ENCODE peak calls at places on chromosomes 3 and 15, in eight cellular contexts. F is HFFc6, L is fibroblast of mammary gland, R is heart left ventricle, N is PC-3, T is fibroblast of lung, E is PC-9, B is AG10803. M is an unnamed sample.

GRCh38 chr3:359672-360071 is 163.1 kb downstream of the CHL1 start:
- DNase-seq in L (no peak), F (no peak), T (no peak), E (no peak), N (no peak), R (no peak), B (no peak), M (no peak)

GRCh38 chr15:97783240-97783639 is 177.3 kb upstream of the ARRDC4 start:
- DNase-seq in E (no peak), T (no peak), L (no peak), F (no peak), R (no peak), N (no peak), B (no peak), M (no peak)

GRCh38 chr3:4750306-4751056 is 228.8 kb upstream of the BHLHE40 start:
- DNase-seq in N (no peak), B (peak; percentile 17), L (peak; percentile 48), T (no peak), E (no peak), R (peak; percentile 42), F (peak; percentile 75), M (no peak)

GRCh38 chr15:67838789-67839332 is 984 bp downstream of the RNU6-1 start:
- DNase-seq in R (peak; percentile 42), N (peak; percentile 61), L (no peak), B (peak; percentile 35), F (no peak), E (peak; percentile 61), T (peak; percentile 38), M (no peak)

GRCh38 chr3:70829101-70829500 is 516.7 kb upstream of the MDFIC2 start:
- DNase-seq in L (peak; percentile 82), R (peak; percentile 27), E (no peak), N (no peak), F (peak; percentile 36), T (peak; percentile 69), B (peak; percentile 74), M (peak; percentile 26)

GRCh38 chr3:132721479-132722164 is 587 bp downstream of the NPHP3 start:
- DNase-seq in F (peak; percentile 52), R (peak; percentile 60), T (peak; percentile 61), N (peak; percentile 40), E (no peak), L (peak; percentile 62), B (peak; percentile 63), M (peak; percentile 35)

GRCh38 chr3:34213481-34213880 is 415.1 kb downstream of the PDCD6IP start:
- DNase-seq in T (no peak), B (no peak), F (no peak), E (no peak), N (no peak), L (no peak), R (no peak), M (no peak)

GRCh38 chr15:92383528-92384326 is 10.0 kb upstream of the ST8SIA2 start:
- DNase-seq in F (no peak), R (no peak), E (no peak), B (peak; percentile 11), N (peak; percentile 35), L (peak; percentile 11), T (no peak), M (no peak)

GRCh38 chr3:17841190-17841828 is 98.9 kb upstream of the TBC1D5 start:
- DNase-seq in B (peak; percentile 38), N (peak; percentile 83), E (no peak), F (peak; percentile 50), L (peak; percentile 59), T (peak; percentile 52), R (peak; percentile 62), M (peak; percentile 78)

GRCh38 chr3:151580592-151580991 is 119.7 kb upstream of the IGSF10 start:
- DNase-seq in N (no peak), L (peak; percentile 89), T (peak; percentile 89), F (peak; percentile 72), B (peak; percentile 98), R (no peak), E (no peak), M (no peak)

GRCh38 chr15:29668120-29668602 is 154.1 kb downstream of the TJP1 start:
- DNase-seq in N (peak; percentile 95), T (peak; percentile 90), E (peak; percentile 36), F (peak; percentile 75), R (peak; percentile 71), L (peak; percentile 89), B (peak; percentile 83), M (no peak)

GRCh38 chr3:113238503-113238902 is 27.1 kb downstream of the BOC start:
- DNase-seq in B (no peak), T (no peak), L (no peak), F (no peak), E (no peak), R (no peak), N (no peak), M (no peak)

GRCh38 chr3:10495003-10495402 is 10.4 kb downstream of the ATP2B2 start:
- DNase-seq in R (peak; percentile 51), T (peak; percentile 21), F (peak; percentile 28), L (peak; percentile 44), N (peak; percentile 63), E (no peak), B (no peak), M (no peak)

GRCh38 chr15:52171807-52172206 is 19.4 kb downstream of the GNB5 start:
- DNase-seq in B (no peak), R (no peak), N (no peak), F (no peak), E (no peak), L (no peak), T (no peak), M (no peak)

GRCh38 chr15:58597943-58598828 is 151.3 kb downstream of the ADAM10 start:
- DNase-seq in L (no peak), E (no peak), N (no peak), F (no peak), B (no peak), R (no peak), T (no peak), M (no peak)

GRCh38 chr3:119580148-119580760 is 962 bp downstream of the ADPRH start:
- DNase-seq in F (no peak), L (peak; percentile 28), B (peak; percentile 14), N (no peak), R (peak; percentile 60), E (no peak), T (no peak), M (no peak)

GRCh38 chr3:166248784-166249183 is 411.6 kb upstream of the BCHE start:
- DNase-seq in R (no peak), F (no peak), E (no peak), T (no peak), N (peak; percentile 23), L (no peak), B (no peak), M (no peak)

GRCh38 chr3:16183601-16184270 is 9.3 kb downstream of the GALNT15 start:
- DNase-seq in N (peak; percentile 54), F (peak; percentile 79), R (no peak), B (peak; percentile 89), E (no peak), T (peak; percentile 94), L (peak; percentile 96), M (peak; percentile 61)

GRCh38 chr3:182925330-182925943 is 54.9 kb downstream of the DCUN1D1 start:
- DNase-seq in E (no peak), L (peak; percentile 75), N (no peak), T (peak; percentile 44), R (peak; percentile 30), B (peak; percentile 89), F (no peak), M (no peak)

GRCh38 chr15:100863406-100864198 is 16.0 kb upstream of the ALDH1A3 start:
- DNase-seq in L (peak; percentile 85), E (no peak), B (peak; percentile 69), R (peak; percentile 66), F (no peak), N (no peak), T (peak; percentile 90), M (peak; percentile 1)

GRCh38 chr15:100867476-100867875 is 12.2 kb upstream of the ALDH1A3 start:
- DNase-seq in R (no peak), F (no peak), B (no peak), L (no peak), E (no peak), T (no peak), N (no peak), M (no peak)

GRCh38 chr15:100873029-100873677 is 6.5 kb upstream of the ALDH1A3 start:
- DNase-seq in T (peak; percentile 92), L (peak; percentile 90), F (peak; percentile 79), E (peak; percentile 87), R (peak; percentile 38), N (peak; percentile 96), B (peak; percentile 95), M (peak; percentile 82)

GRCh38 chr15:100866386-100867330 is 13.0 kb upstream of the ALDH1A3 start:
- DNase-seq in R (no peak), T (no peak), B (no peak), N (no peak), E (no peak), L (no peak), F (no peak), M (no peak)

DNA sequence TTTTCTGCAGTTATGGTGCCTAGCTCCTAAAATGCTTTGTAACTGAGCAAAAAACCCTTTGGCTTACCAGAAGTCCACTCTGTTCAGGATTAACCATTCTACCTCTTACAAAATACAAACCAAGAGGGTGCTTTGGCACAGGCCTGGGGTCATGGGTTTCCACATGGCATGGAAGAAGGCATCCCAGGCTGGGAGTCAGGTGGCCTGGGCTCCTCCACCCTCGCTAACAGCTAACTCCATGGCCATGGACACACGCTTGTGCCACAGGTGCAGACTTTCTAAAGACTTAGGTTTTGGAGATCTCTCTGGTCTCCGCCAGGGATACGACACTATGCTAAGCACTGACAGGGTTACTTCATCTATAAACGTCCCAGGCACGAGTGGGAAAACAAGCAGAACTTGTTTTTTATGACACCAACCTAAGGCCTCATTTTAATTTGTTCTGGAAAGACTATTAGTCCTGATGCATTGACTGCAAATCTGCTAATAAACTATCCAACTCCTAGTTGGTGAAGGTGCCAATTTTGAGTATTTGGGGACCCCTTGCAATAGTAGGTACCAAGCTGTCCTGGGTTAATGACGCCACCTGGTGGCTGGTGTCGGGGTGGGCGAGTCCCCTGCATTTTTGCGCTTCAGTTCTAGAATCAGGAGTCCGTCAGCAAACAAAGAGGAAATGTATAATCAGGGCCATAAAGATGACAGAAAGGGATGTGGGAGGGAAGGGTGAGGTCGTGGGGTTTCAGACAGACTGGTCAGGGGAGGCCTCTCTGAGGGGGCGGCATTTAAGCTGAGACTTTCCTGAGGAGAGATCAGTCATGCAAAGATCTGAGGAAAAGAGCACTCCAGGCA is 10.3 kb upstream of the ALDH1A3 start:
- DNase-seq in N (no peak), R (no peak), F (no peak), T (no peak), L (peak; percentile 27), B (no peak), E (no peak), M (no peak)
- TF ChIP-seq CTCF in N (peak; percentile 70), R (no peak), F (peak; percentile 77), T (peak; percentile 51), L (peak; percentile 63), B (peak; percentile 39), E (peak; percentile 64), M (no peak)

GRCh38 chr15:43009206-43009605 is 88.6 kb upstream of the TTBK2 start:
- DNase-seq in E (no peak), N (no peak), L (no peak), R (no peak), B (no peak), T (no peak), F (no peak), M (no peak)
- TF ChIP-seq CTCF in E (no peak), N (no peak), L (no peak), R (no peak), B (no peak), T (no peak), F (no peak), M (no peak)

GRCh38 chr15:71374607-71375352 is 259.5 kb downstream of the THSD4 start:
- DNase-seq in R (no peak), N (no peak), T (peak; percentile 90), E (no peak), F (peak; percentile 50), B (peak; percentile 36), L (peak; percentile 65), M (no peak)
- TF ChIP-seq CTCF in R (no peak), N (no peak), T (no peak), E (no peak), F (no peak), B (no peak), L (no peak), M (no peak)

GRCh38 chr3:57006949-57007419 is 53.5 kb upstream of the SPATA12 start:
- DNase-seq in L (peak; percentile 71), B (peak; percentile 72), N (peak; percentile 98), R (no peak), E (peak; percentile 99), F (no peak), T (peak; percentile 52), M (no peak)
- TF ChIP-seq CTCF in L (peak; percentile 33), B (peak; percentile 34), N (peak; percentile 94), R (no peak), E (peak; percentile 86), F (peak; percentile 61), T (peak; percentile 15), M (no peak)